ENCODE peak calls at places on chromosome 17, in nine cellular contexts. V is GM23248; U is CD4-positive, CD25-positive, alpha-beta regulatory T cell; D is HCT116; R is uterus; M is naive thymus-derived CD4-positive, alpha-beta T cell; P is thoracic aorta; W is left ventricle myocardium inferior; L is suprapubic skin. S is an unnamed sample. For H3K9me3, the result is how much of the 10 kb centered on the place peaks cover.

GRCh38 chr17:61517843-61518606 is 65.8 kb downstream of the TBX4 start:
- DNase-seq in V (no peak), U (no peak), D (no peak), R (no peak), M (no peak), P (no peak), W (no peak), L (no peak), S (no peak)

GRCh38 chr17:4125552-4125951 is 17.3 kb downstream of the ZZEF1 start:
- DNase-seq in V (no peak), U (no peak), D (no peak), R (no peak), M (no peak), P (no peak), W (no peak), L (no peak), S (no peak)

GRCh38 chr17:30244853-30245385 is 9.4 kb upstream of the SLC6A4 start:
- DNase-seq in V (peak), U (no peak), D (no peak), R (no peak), M (no peak), P (no peak), W (no peak), L (no peak), S (no peak)

GRCh38 chr17:19021622-19022083 is 17.1 kb upstream of the FAM83G start:
- DNase-seq in V (peak), U (peak), D (no peak), R (no peak), M (peak), P (no peak), W (no peak), L (no peak), S (no peak)

GRCh38 chr17:79338142-79338541 is 263.5 kb downstream of the ENGASE start:
- DNase-seq in V (peak), U (no peak), D (no peak), R (no peak), M (no peak), P (no peak), W (no peak), L (no peak), S (no peak)

GRCh38 chr17:173064-173911 is 8.2 kb downstream of the DOC2B start:
- DNase-seq in V (no peak), U (no peak), D (no peak), R (no peak), M (no peak), P (no peak), W (no peak), L (no peak), S (no peak)

GRCh38 chr17:36869856-36870617 is 67.2 kb upstream of the LHX1 start:
- DNase-seq in V (peak), U (no peak), D (no peak), R (no peak), M (no peak), P (no peak), W (no peak), L (no peak), S (no peak)

GRCh38 chr17:77887464-77888241 is 70.8 kb upstream of the TNRC6C start:
- DNase-seq in V (peak), U (peak), D (no peak), R (peak), M (peak), P (peak), W (peak), L (peak), S (peak)

GRCh38 chr17:12261354-12261753 is 240.7 kb downstream of the MAP2K4 start:
- DNase-seq in V (no peak), U (no peak), D (no peak), R (no peak), M (no peak), P (no peak), W (no peak), L (no peak), S (no peak)

GRCh38 chr17:78378225-78379133 is at the start of gene PGS1:
- DNase-seq in V (peak), U (peak), D (peak), R (peak), M (peak), P (no peak), W (peak), L (peak), S (peak)

GRCh38 chr17:55492951-55493350 is 18.3 kb downstream of the SMIM36 start:
- DNase-seq in V (no peak), U (no peak), D (no peak), R (no peak), M (no peak), P (no peak), W (no peak), L (no peak), S (no peak)

GRCh38 chr17:63491413-63491812 is 14.6 kb downstream of the ACE start:
- DNase-seq in V (no peak), U (no peak), D (no peak), R (no peak), M (no peak), P (no peak), W (no peak), L (no peak), S (no peak)

GRCh38 chr17:77280304-77280910 is 139.6 kb downstream of the SEC14L1 start:
- DNase-seq in V (peak), U (peak), D (peak), R (no peak), M (peak), P (no peak), W (peak), L (no peak), S (peak)

GRCh38 chr17:55740515-55741352 is 10.1 kb upstream of the PCTP start:
- DNase-seq in V (no peak), U (no peak), D (no peak), R (no peak), M (no peak), P (no peak), W (no peak), L (no peak), S (no peak)

GRCh38 chr17:58520843-58521430 is 6.5 kb upstream of the MTMR4 start:
- DNase-seq in V (peak), U (no peak), D (no peak), R (no peak), M (no peak), P (no peak), W (no peak), L (no peak), S (no peak)

GRCh38 chr17:52383493-52384100 is 225.1 kb upstream of the CA10 start:
- DNase-seq in V (peak), U (no peak), D (peak), R (no peak), M (no peak), P (no peak), W (no peak), L (no peak), S (peak)

GRCh38 chr17:16407911-16408588 is 7.3 kb upstream of the TRPV2 start:
- DNase-seq in V (peak), U (no peak), D (no peak), R (peak), M (no peak), P (no peak), W (peak), L (no peak), S (peak)

GRCh38 chr17:30477758-30478115 is 529 bp downstream of the GOSR1 start:
- DNase-seq in V (peak), U (peak), D (no peak), R (no peak), M (peak), P (no peak), W (no peak), L (no peak), S (no peak)

GRCh38 chr17:71342726-71343125 is 778.1 kb upstream of the SOX9 start:
- DNase-seq in V (no peak), U (no peak), D (no peak), R (no peak), M (no peak), P (no peak), W (no peak), L (no peak), S (no peak)

GRCh38 chr17:42779942-42780815 is at the start of gene WNK4:
- DNase-seq in V (peak), U (no peak), D (no peak), R (no peak), M (no peak), P (no peak), W (no peak), L (no peak), S (no peak)

GRCh38 chr17:64418506-64419339 is 28.1 kb upstream of the PECAM1 start:
- DNase-seq in V (peak), U (peak), D (peak), R (no peak), M (peak), P (no peak), W (no peak), L (no peak), S (no peak)

GRCh38 chr17:79027925-79028491 is 4.0 kb downstream of the C1QTNF1 start:
- DNase-seq in V (peak), U (no peak), D (no peak), R (peak), M (no peak), P (no peak), W (no peak), L (peak), S (no peak)

GRCh38 chr17:20191066-20191465 is 181.9 kb downstream of the SPECC1 start:
- DNase-seq in V (peak), U (no peak), D (no peak), R (no peak), M (no peak), P (no peak), W (no peak), L (no peak), S (no peak)

GRCh38 chr17:8190506-8190905 is 526 bp upstream of the BORCS6 start:
- DNase-seq in V (no peak), U (no peak), D (no peak), R (no peak), M (no peak), P (no peak), W (no peak), L (no peak), S (no peak)

GRCh38 chr17:51778842-51779241 is 379.7 kb downstream of the CA10 start:
- DNase-seq in V (no peak), U (no peak), D (no peak), R (no peak), M (no peak), P (no peak), W (no peak), L (no peak), S (no peak)

GRCh38 chr17:624341-624860 is 90.2 kb downstream of the VPS53 start:
- DNase-seq in V (no peak), U (no peak), D (no peak), R (no peak), M (no peak), P (no peak), W (no peak), L (no peak), S (no peak)

GRCh38 chr17:77394540-77395295 is 253.9 kb downstream of the SEC14L1 start:
- DNase-seq in V (no peak), U (no peak), D (peak), R (no peak), M (no peak), P (no peak), W (no peak), L (no peak), S (no peak)

GRCh38 chr17:32492281-32492623 is 5.5 kb downstream of the CDK5R1 start:
- DNase-seq in V (no peak), U (no peak), D (no peak), R (no peak), M (no peak), P (no peak), W (no peak), L (no peak), S (no peak)
- H3K27ac ChIP-seq in V (no peak), U (peak), D (no peak), R (no peak), M (peak), P (no peak), W (no peak), L (no peak), S (no peak)

GRCh38 chr17:22268214-22268911 is 576.0 kb downstream of the KCNJ18 start:
- DNase-seq in V (no peak), U (no peak), D (no peak), R (no peak), M (no peak), P (no peak), W (no peak), L (peak), S (no peak)
- H3K9me3 ChIP-seq in V (under half), U (under half), D (under half), R (under half), M (under half), P (under half), W (under half), L (under half), S (under half)

GRCh38 chr17:82691714-82692113 is 6.8 kb downstream of the RAB40B start:
- DNase-seq in V (no peak), U (no peak), D (no peak), R (no peak), M (no peak), P (no peak), W (no peak), L (no peak), S (no peak)
- H3K27ac ChIP-seq in V (no peak), U (no peak), D (no peak), R (no peak), M (no peak), P (no peak), W (no peak), L (no peak), S (no peak)

DNA sequence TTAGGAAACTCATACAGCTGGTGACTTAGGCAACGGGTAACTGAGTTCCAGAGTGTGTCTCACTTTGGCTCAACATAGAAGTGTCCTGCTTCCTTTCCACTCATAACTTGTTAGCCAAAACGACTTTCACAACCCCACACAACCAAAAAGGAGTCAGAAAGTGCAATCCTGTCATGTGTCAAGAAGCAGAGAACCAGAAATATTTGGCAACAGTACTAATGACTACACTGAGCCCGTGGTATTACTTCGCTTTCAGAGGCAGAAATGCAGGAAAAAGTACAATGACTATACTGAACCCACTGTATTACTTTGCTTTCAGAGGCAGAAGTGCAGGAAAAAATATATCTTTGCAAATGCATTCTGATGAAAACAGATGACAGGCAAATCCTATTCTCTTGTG is 484.6 kb downstream of the KIF2B start:
- DNase-seq in V (no peak), U (no peak), D (no peak), R (no peak), M (no peak), P (no peak), W (no peak), L (no peak), S (no peak)
- H3K9me3 ChIP-seq in V (under half), U (under half), D (under half), R (under half), M (under half), P (under half), W (under half), L (under half), S (under half)

DNA sequence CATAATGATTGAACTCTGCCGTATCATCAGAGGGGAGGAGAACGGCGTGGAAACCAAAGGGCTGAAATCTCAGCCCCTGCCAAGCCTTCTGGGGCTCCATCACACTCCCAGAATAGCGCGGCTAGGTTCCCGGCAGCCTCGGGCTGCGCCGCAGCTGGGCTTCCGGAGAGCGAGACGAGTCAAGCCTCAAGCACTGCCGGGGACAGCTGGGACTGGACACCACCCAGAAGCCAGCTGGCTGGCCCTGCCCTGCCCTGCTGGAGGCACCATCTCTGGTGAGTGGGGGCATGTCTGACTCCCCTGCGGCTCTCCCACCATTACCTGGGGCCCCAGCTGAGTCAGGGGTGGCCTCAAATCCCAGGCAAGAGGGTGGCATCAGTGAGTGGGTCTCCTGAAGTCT is 7.2 kb upstream of the GPRC5C start:
- DNase-seq in V (no peak), U (no peak), D (no peak), R (no peak), M (no peak), P (no peak), W (peak), L (no peak), S (no peak)
- H3K27ac ChIP-seq in V (no peak), U (no peak), D (no peak), R (no peak), M (no peak), P (no peak), W (peak), L (no peak), S (no peak)

DNA sequence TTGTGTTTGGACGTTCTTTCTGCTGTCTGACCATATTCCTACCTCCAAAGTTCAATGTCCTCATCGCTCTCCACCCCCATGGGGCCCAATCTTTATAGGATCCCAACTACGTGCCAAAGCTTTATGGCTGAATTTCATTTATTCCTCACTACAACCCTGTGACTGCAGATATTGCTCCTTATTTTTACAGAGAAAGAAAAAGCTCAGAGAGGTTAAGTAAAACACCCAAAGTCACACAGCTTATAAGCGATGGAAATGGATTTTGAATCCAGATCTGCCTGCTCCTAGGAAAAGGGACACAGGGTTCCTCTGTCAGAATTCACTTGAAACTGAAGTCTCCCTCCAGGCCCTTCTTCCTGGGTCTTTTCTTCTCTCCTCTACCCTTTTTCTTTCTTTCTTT is 9.3 kb downstream of the NGFR start:
- DNase-seq in V (no peak), U (no peak), D (no peak), R (no peak), M (no peak), P (no peak), W (no peak), L (no peak), S (no peak)
- H3K9me3 ChIP-seq in V (under half), U (under half), D (under half), R (under half), M (under half), P (under half), W (under half), L (under half), S (under half)

GRCh38 chr17:47820023-47820789 is 1.4 kb downstream of the OSBPL7 start:
- DNase-seq in V (no peak), U (no peak), D (no peak), R (no peak), M (no peak), P (no peak), W (no peak), L (no peak), S (no peak)

GRCh38 chr17:47821031-47821423 is 567 bp downstream of the OSBPL7 start:
- DNase-seq in V (no peak), U (no peak), D (no peak), R (no peak), M (no peak), P (no peak), W (no peak), L (no peak), S (no peak)

GRCh38 chr17:47822785-47823184 is 1.2 kb upstream of the OSBPL7 start:
- DNase-seq in V (no peak), U (no peak), D (no peak), R (no peak), M (no peak), P (no peak), W (no peak), L (no peak), S (no peak)

GRCh38 chr17:47823519-47823918 is 1.9 kb upstream of the OSBPL7 start:
- DNase-seq in V (no peak), U (no peak), D (no peak), R (no peak), M (no peak), P (no peak), W (no peak), L (no peak), S (no peak)

DNA sequence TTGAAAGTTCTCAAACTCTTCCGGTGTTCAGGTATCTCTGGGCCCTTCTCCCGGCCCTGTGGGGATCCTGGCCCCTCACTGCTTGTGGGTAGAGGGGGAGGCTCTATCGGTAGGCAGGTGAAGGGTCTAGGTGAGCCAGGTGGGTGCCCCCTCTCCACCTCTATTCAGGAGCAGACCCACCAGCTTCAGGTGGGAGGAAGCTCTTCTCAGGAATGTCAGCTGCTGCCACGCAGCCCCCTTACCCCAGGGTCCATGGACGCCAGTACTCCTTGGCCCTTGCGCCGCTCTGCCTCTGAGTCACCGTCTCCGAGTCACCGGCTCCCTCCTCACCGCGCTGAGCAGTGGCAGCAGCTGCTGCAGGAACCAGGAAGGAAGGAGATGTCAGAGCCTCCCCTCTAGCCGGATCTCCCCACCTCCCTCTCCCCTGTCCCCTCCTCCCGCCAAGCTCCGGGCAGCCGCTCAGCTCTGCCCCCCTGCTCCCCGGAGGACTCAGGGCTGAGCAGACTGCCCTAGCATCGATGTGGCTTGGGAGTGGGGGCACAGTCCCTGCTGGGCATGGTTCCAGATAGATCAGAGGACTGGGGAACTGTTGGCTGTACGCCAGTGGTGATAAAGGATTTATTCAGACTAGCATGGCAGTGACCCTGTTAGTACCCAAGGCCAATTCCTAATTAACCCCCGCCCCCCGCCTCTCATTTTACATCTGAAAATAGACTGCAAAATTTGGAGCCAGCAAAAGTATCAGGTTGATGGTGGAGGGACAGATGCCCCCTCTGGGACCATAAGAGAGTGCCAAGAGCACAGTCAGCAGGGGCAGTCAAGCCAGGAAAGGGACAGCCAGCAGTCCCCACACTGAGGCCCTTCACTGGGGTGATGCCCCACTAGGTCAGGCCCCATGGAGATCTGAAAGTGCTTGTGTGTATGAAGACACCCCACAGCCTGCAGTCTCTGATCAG is at the start of gene OSBPL7:
- DNase-seq in V (peak), U (peak), D (peak), R (peak), M (peak), P (peak), W (peak), L (no peak), S (peak)
- H3K27ac ChIP-seq in V (peak), U (peak), D (peak), R (peak), M (peak), P (peak), W (peak), L (no peak), S (no peak)

GRCh38 chr17:26807024-26807423 is 486.9 kb upstream of the WSB1 start:
- DNase-seq in V (no peak), U (no peak), D (no peak), R (no peak), M (no peak), P (no peak), W (no peak), L (no peak), S (no peak)
- H3K9me3 ChIP-seq in V (under half), U (half or more), D (half or more), R (under half), M (half or more), P (under half), W (half or more), L (under half), S (under half)

DNA sequence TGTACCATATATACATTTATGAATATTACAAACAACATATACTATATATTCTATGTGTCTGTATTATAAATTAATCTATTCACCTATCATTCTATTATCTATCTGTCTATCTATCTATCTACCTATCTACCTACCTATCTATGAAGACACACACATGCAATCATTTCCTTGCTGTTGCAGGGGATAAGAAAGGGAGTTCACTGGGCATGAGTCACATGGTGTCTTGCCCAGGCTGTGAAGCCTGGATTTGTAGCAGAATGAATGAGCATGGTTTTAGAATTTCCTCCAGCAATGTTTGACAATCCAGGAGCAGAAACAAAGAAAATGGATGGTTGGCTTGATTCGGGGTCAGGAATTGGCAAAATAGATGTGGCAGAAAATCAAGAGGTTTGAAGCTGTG is 23.2 kb upstream of the FAM20A start:
- DNase-seq in V (peak), U (no peak), D (no peak), R (no peak), M (no peak), P (no peak), W (no peak), L (no peak), S (no peak)
- H3K27ac ChIP-seq in V (no peak), U (no peak), D (no peak), R (no peak), M (no peak), P (no peak), W (no peak), L (no peak), S (no peak)

S was measured in thyroid gland.